ENCODE peak calls at places on chromosomes 2 and 18, in four cellular contexts. A, G, P and H are unnamed samples.

GRCh38 chr2:46569061-46569560 is 89.7 kb downstream of the TMEM247 start:
- DNase-seq in A (no peak), P (peak; percentile 57), G (peak; percentile 68), H (peak; percentile 87)

GRCh38 chr2:122471779-122472178 is 716.3 kb downstream of the TSN start:
- DNase-seq in G (no peak), A (no peak), P (no peak), H (no peak)

GRCh38 chr2:109066917-109067828 is 61.8 kb upstream of the SH3RF3 start:
- DNase-seq in G (no peak), P (no peak), A (no peak), H (no peak)

GRCh38 chr2:215653344-215654015 is 217.6 kb upstream of the FN1 start:
- DNase-seq in A (no peak), P (peak; percentile 77), G (peak; percentile 25), H (no peak)

GRCh38 chr2:72915907-72916742 is 1.2 kb upstream of the EMX1 start:
- DNase-seq in A (peak; percentile 87), P (peak; percentile 21), G (peak; percentile 66), H (no peak)

GRCh38 chr2:2788076-2788475 is 457.0 kb upstream of the MYT1L start:
- DNase-seq in P (no peak), G (no peak), A (peak; percentile 11), H (peak; percentile 45)

GRCh38 chr2:4561206-4561605 is 857.8 kb downstream of the DCDC2C start:
- DNase-seq in A (no peak), P (no peak), G (no peak), H (no peak)

GRCh38 chr2:225416616-225417367 is 17.3 kb downstream of the NYAP2 start:
- DNase-seq in G (no peak), A (no peak), P (no peak), H (no peak)

GRCh38 chr2:221097568-221097915 is 474.6 kb downstream of the EPHA4 start:
- DNase-seq in A (no peak), P (peak; percentile 62), G (no peak), H (no peak)

GRCh38 chr2:229980440-229981184 is 58.3 kb downstream of the FBXO36 start:
- DNase-seq in G (peak; percentile 64), A (no peak), P (peak; percentile 39), H (no peak)

GRCh38 chr2:151525872-151526271 is 116.2 kb downstream of the RIF1 start:
- DNase-seq in A (no peak), P (no peak), G (no peak), H (peak; percentile 43)

GRCh38 chr18:9825571-9826073 is 60.2 kb upstream of the TXNDC2 start:
- DNase-seq in G (peak; percentile 90), A (no peak), P (peak; percentile 97), H (no peak)

GRCh38 chr2:168948621-168949212 is 47.6 kb downstream of the G6PC2 start:
- DNase-seq in P (peak; percentile 5), A (peak; percentile 4), G (peak; percentile 57), H (peak; percentile 61)

GRCh38 chr18:55318864-55319516 is 269.0 kb downstream of the TCF4 start:
- DNase-seq in G (no peak), P (peak; percentile 87), A (no peak), H (no peak)
- H3K4me1 ChIP-seq in G (no peaks in the 10 kb centered on the region), P (peaks cover 3% of the 10 kb centered on the region), A (peaks cover 35% of the 10 kb centered on the region), H (peaks cover 69% of the 10 kb centered on the region)

DNA sequence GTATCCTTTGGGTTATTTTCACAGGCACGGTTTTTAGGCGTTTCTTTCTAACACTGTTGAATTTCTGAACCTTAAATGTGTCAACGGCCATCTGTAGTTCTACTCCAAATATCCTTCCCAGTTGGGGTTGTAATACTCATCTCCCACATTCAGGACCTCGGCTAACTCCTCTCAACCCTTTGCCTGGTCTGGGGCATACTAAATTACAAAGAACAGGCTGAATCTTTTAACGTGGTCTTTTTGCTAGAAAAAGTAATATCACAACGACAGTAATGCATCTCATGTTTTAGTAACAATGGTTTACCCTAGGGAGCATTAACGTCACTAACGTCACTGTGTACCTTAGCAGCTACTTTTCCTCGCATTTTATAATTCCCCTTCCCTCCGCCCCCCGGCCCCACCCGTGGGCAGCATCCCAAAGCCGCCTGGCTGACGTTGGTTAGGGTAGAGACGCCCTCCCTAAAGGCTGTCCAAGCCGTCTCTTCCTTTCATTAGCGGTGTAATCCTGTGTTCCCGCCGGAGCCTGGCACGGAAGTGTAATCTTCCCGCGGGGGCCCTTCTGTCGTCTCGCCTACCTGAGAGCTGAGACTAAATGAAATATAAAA is 2.0 kb downstream of the RPRM start:
- DNase-seq in G (no peak), A (no peak), P (no peak), H (no peak)
- H3K4me3 ChIP-seq in G (no peak overlapping the region), A (peak overlapping the region; percentile 47), P (no peak overlapping the region), H (no peak overlapping the region)

DNA sequence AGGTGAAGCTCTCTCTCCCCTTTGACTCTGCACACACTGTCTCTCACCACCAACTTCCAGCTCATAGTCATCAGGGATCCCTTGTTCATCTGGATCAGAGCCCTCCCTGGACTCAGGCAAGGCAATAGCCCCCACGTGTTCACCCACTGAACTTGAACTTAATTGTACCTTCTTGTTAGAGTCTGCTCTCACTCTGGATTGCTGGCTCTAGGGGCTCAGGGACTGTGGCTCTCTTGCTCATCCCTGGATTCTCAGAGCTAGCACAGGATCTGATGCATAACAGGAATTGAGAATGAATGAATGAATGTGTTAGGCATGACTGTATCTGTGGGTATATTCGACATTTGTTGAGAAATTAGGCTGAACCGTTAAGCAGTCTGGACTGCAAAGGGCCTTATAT is 16.7 kb upstream of the ASAP2 start:
- DNase-seq in P (no peak), G (no peak), A (no peak), H (no peak)
- H2AFZ ChIP-seq in P (no peak overlapping the region), G (peak overlapping the region; percentile 44), A (no peak overlapping the region), H (no peak overlapping the region)

DNA sequence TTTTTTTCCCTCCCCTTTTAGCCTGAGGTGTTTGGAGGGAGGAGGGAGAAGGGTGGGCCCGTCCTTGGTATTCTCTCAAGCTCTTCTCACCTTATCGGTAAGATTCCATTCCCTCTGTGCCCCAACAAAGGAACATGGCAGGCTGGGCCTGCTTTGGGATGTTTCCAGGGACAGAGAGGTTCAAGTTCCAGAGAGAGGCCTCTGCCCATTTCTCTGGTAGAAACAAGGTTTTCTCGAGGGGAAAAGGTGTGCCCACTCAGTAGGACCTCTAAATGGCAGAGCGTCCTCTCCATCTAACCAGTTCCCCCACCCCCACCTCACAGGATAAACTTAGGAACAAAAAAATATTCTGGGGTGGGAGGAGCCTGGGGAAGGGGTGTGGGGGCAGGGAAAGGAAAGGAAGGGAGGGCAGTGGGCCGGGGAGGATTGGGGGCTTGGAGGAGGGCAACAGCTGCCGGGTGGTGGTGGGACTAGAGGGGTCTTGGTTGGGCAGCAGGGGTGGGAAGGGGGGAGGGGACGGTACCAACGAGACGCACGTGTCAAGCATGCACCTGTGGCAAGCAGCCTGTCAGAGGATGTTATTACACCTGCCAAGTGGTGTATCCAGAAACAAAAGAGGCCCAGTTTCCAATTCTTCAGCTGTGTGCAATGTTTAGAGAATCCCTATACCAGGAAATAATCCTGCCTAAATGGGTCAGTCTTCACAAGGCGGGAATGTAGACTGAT is 2.1 kb downstream of the PCBP1 start:
- DNase-seq in P (no peak), G (peak; percentile 75), A (no peak), H (peak; percentile 77)
- H3K4me1 ChIP-seq in P (peaks cover 10% of the 10 kb centered on the region), G (peaks cover 14% of the 10 kb centered on the region), A (peaks cover 21% of the 10 kb centered on the region), H (peaks cover 59% of the 10 kb centered on the region)

GRCh38 chr2:207403950-207404349 is 125.8 kb upstream of the CREB1 start:
- DNase-seq in A (no peak), P (no peak), G (no peak), H (no peak)

GRCh38 chr2:207409525-207409924 is 120.2 kb upstream of the CREB1 start:
- DNase-seq in P (no peak), G (peak; percentile 34), A (no peak), H (no peak)

GRCh38 chr2:207412787-207413310 is 116.9 kb upstream of the CREB1 start:
- DNase-seq in P (no peak), A (no peak), G (no peak), H (no peak)

GRCh38 chr2:207405150-207405549 is 124.6 kb upstream of the CREB1 start:
- DNase-seq in A (no peak), G (no peak), P (no peak), H (no peak)

GRCh38 chr2:207408086-207408794 is 121.5 kb upstream of the CREB1 start:
- DNase-seq in A (no peak), P (peak; percentile 34), G (no peak), H (no peak)
- H3K4me3 ChIP-seq in A (no peak overlapping the region), P (no peak overlapping the region), G (no peak overlapping the region), H (no peak overlapping the region)

DNA sequence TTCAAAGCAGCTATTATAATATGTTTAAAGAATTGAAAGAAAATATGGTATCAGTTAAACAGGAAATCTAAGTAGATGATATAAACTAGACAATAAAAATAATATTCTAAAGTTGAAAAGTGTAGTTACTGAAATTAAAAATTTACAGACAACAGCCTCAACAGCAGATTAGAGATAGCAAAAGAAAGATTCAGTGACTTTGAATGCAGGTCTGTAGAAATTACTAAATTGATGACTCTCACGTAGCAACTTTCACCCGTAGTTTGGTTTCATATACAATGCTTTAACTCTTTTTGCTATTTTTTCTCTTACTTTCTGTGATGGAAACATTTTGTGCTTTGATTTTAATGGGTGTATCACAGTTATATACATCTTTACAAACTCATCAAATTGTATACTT is 44.8 kb downstream of the SPAST start:
- DNase-seq in A (no peak), P (no peak), G (no peak), H (no peak)
- H2AFZ ChIP-seq in A (no peak overlapping the region), P (no peak overlapping the region), G (no peak overlapping the region), H (no peak overlapping the region)

GRCh38 chr2:203687161-203687560 is 19.3 kb upstream of the CD28 start:
- DNase-seq in G (peak; percentile 1), P (no peak), A (no peak), H (peak; percentile 30)
- H3K4me1 ChIP-seq in G (no peaks in the 10 kb centered on the region), P (peaks cover 37% of the 10 kb centered on the region), A (no peaks in the 10 kb centered on the region), H (peaks cover 37% of the 10 kb centered on the region)